ENCODE peak calls at places on chromosomes 13 and 19, in four cellular contexts. C, T, A and U are unnamed samples.
A peak's percentile ranks its signal among the peaks of the same experiment; 100 is the strongest.

GRCh38 chr13:98253526-98253925 is 76.5 kb upstream of the RNF113B start:
- DNase-seq in C (no peak), T (no peak), A (no peak), U (no peak)

GRCh38 chr13:111951982-111952565 is 114.9 kb upstream of the SOX1 start:
- DNase-seq in C (no peak), T (no peak), A (no peak), U (no peak)

GRCh38 chr19:46147166-46147740 is 785 bp upstream of the IGFL2 start:
- DNase-seq in C (no peak), T (no peak), A (no peak), U (no peak)

GRCh38 chr13:50928088-50928487 is 18.5 kb downstream of the RNASEH2B start:
- DNase-seq in C (no peak), T (no peak), A (no peak), U (no peak)

GRCh38 chr19:37914908-37915307 is 7.9 kb downstream of the SIPA1L3 start:
- DNase-seq in C (no peak), T (no peak), A (no peak), U (no peak)

GRCh38 chr13:46565808-46566750 is 13.1 kb downstream of the LRCH1 start:
- DNase-seq in C (no peak), T (no peak), A (no peak), U (no peak)

GRCh38 chr13:41007359-41008118 is 11.6 kb downstream of the ELF1 start:
- DNase-seq in C (no peak), T (no peak), A (peak; percentile 48), U (no peak)

GRCh38 chr19:5166262-5166661 is 174.3 kb downstream of the PTPRS start:
- DNase-seq in C (no peak), T (no peak), A (peak; percentile 66), U (no peak)

GRCh38 chr19:7533281-7533819 is 2.2 kb upstream of the PNPLA6 start:
- DNase-seq in C (no peak), T (peak; percentile 66), A (no peak), U (no peak)

GRCh38 chr19:39403331-39404312 is 3.0 kb upstream of the ZFP36 start:
- DNase-seq in C (peak; percentile 61), T (peak; percentile 75), A (no peak), U (no peak)

GRCh38 chr13:64051278-64051677 is 2635.6 kb upstream of the PCDH20 start:
- DNase-seq in C (no peak), T (no peak), A (no peak), U (no peak)

GRCh38 chr13:21074601-21075302 is 13.4 kb upstream of the LATS2 start:
- DNase-seq in C (no peak), T (no peak), A (no peak), U (no peak)

GRCh38 chr19:50199254-50199545 is 4.2 kb upstream of the MYH14 start:
- DNase-seq in C (no peak), T (no peak), A (no peak), U (no peak)

GRCh38 chr19:2475018-2475701 is 767 bp upstream of the GADD45B start:
- DNase-seq in C (peak; percentile 60), T (peak; percentile 55), A (no peak), U (peak; percentile 43)

GRCh38 chr13:89382986-89383385 is 1711.8 kb downstream of the SLITRK5 start:
- DNase-seq in C (no peak), T (no peak), A (no peak), U (no peak)

GRCh38 chr13:98540476-98540875 is 36.4 kb downstream of the STK24 start:
- DNase-seq in C (no peak), T (no peak), A (no peak), U (no peak)

GRCh38 chr13:48909088-48909389 is 66.7 kb upstream of the FNDC3A start:
- DNase-seq in C (no peak), T (no peak), A (no peak), U (no peak)

GRCh38 chr13:35994131-35994966 is 136.8 kb downstream of the DCLK1 start:
- DNase-seq in C (no peak), T (no peak), A (no peak), U (no peak)

GRCh38 chr13:24406524-24406923 is 97.1 kb downstream of the C1QTNF9 start:
- DNase-seq in C (no peak), T (no peak), A (no peak), U (no peak)

GRCh38 chr13:26220575-26220974 is 1.5 kb downstream of the RNF6 start:
- DNase-seq in C (no peak), T (no peak), A (no peak), U (no peak)

GRCh38 chr13:24092108-24092507 is 68.4 kb upstream of the SPATA13 start:
- DNase-seq in C (no peak), T (no peak), A (no peak), U (no peak)

GRCh38 chr19:18424890-18425514 is 5.8 kb downstream of the SSBP4 start:
- DNase-seq in C (no peak), T (no peak), A (no peak), U (no peak)

GRCh38 chr13:35832551-35832950 is 298.6 kb downstream of the DCLK1 start:
- DNase-seq in C (no peak), T (no peak), A (no peak), U (no peak)

GRCh38 chr13:106565127-106565775 is 2.7 kb downstream of the ARGLU1 start:
- DNase-seq in C (no peak), T (no peak), A (no peak), U (no peak)

GRCh38 chr13:106568225-106569003 is 477 bp upstream of the ARGLU1 start:
- DNase-seq in C (no peak), T (no peak), A (peak; percentile 35), U (no peak)

GRCh38 chr13:106569233-106570095 is 1.5 kb upstream of the ARGLU1 start:
- DNase-seq in C (no peak), T (no peak), A (no peak), U (no peak)

GRCh38 chr13:106566682-106567420 is 1.1 kb downstream of the ARGLU1 start:
- DNase-seq in C (no peak), T (peak; percentile 37), A (peak; percentile 32), U (peak; percentile 19)

GRCh38 chr13:106567421-106568224 is at the start of gene ARGLU1:
- DNase-seq in C (peak; percentile 76), T (peak; percentile 95), A (peak; percentile 78), U (peak; percentile 73)
- TF ChIP-seq ELF4 in C (no peak), T (no peak), A (no peak), U (no peak)

GRCh38 chr13:90416938-90417337 is 930.5 kb upstream of the MIR17HG start:
- DNase-seq in C (no peak), T (no peak), A (no peak), U (no peak)

GRCh38 chr13:90413548-90413947 is 933.9 kb upstream of the MIR17HG start:
- DNase-seq in C (no peak), T (no peak), A (no peak), U (no peak)

GRCh38 chr13:90414691-90415596 is 932.5 kb upstream of the MIR17HG start:
- DNase-seq in C (no peak), T (no peak), A (no peak), U (peak; percentile 35)

GRCh38 chr13:90415902-90416301 is 931.6 kb upstream of the MIR17HG start:
- DNase-seq in C (no peak), T (no peak), A (no peak), U (no peak)

DNA sequence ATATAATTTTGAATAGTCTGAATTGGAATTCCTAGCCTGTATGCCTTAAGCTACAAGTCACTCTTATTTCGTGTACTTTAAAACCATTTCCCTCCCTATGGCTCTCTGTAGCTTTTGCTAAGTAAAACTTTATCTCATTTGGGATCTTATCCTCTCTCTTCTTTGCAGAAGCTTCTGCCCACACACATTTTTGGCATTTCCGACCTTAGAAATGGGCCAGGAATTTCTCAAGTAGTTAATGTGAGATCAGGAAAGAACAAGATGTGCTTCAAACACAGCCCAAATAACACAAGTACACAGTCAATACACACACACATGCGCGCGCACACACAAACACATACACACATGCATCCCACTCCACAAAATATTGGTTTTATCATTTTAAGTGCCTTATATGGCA is 931.0 kb upstream of the MIR17HG start:
- DNase-seq in C (no peak), T (no peak), A (no peak), U (no peak)
- TF ChIP-seq ELF4 in C (no peak), T (no peak), A (no peak), U (no peak)

DNA sequence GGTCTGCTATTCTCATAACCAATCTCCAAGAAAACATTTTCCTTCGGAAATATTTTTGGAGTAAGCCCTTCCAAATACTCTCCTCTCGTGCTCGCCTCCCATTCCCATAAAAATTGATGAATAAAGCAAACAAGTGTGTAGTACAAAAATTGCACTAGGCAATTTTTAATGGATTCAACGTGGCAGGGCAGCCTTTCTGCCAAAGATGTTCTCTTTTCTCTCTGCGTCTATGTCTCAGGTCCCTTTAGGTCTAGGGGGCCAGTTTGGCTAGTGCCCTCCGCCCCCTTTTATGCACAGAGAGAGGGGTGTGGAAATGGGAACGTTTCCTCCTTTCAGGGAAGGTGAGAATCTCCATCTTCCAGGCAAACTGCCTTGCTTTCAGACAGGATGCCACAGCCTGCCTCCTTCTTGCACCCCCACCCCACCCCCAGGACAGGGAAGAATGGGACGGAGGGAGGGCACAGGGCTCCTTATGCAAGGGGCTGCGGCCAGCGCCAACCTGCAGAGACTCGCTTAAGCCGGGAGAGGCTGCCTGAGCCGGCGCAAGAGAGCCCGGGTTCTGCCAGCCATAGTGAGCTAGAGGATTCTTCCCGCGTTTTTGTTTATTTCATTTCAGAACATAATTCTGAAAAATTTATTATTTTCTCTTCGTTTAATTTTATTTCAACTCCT is 2.7 kb upstream of the ZIC2 start:
- DNase-seq in C (no peak), T (peak; percentile 92), A (no peak), U (no peak)
- TF ChIP-seq ELF4 in C (no peak), T (no peak), A (no peak), U (no peak)

GRCh38 chr19:58409010-58409790 is 751 bp downstream of the ZNF584 start:
- DNase-seq in C (no peak), T (peak; percentile 31), A (no peak), U (no peak)
- TF ChIP-seq ELF4 in C (no peak), T (no peak), A (no peak), U (no peak)

DNA sequence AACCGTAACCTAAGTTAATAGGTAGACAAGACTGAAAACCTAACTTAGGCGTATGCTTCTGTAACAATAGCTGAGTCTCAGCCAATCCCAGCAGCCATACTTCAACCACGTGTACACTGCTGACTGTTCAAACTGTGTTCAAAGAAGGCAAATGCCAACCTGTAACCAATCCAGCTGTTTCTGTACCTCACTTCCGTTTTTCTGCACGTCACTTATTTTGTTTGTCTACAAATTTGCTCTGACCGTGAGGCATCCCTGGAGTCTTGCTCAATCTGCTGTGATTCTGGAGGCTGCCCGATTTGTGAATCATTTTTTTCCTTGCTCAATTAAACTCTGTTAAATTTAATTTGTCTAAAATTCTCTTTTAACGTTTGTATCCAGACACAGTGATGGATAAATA is 59.2 kb downstream of the EDNRB start:
- DNase-seq in C (no peak), T (no peak), A (no peak), U (no peak)
- TF ChIP-seq ELF4 in C (no peak), T (no peak), A (no peak), U (no peak)

GRCh38 chr19:54335979-54336892 is 2.7 kb downstream of the LILRA4 start:
- DNase-seq in C (no peak), T (no peak), A (no peak), U (no peak)
- TF ChIP-seq ELF4 in C (no peak), T (no peak), A (no peak), U (no peak)

GRCh38 chr19:1017115-1017905 is 3.6 kb downstream of the TMEM259 start:
- DNase-seq in C (peak; percentile 83), T (no peak), A (no peak), U (no peak)

GRCh38 chr19:1016647-1017114 is 4.2 kb downstream of the TMEM259 start:
- DNase-seq in C (no peak), T (no peak), A (no peak), U (no peak)

GRCh38 chr19:1018932-1019615 is 1.8 kb downstream of the TMEM259 start:
- DNase-seq in C (no peak), T (no peak), A (no peak), U (no peak)

GRCh38 chr19:1018393-1018792 is 2.5 kb downstream of the TMEM259 start:
- DNase-seq in C (no peak), T (no peak), A (no peak), U (no peak)

GRCh38 chr19:1017906-1018305 is 3.0 kb downstream of the TMEM259 start:
- DNase-seq in C (no peak), T (no peak), A (no peak), U (no peak)
- TF ChIP-seq ELF4 in C (no peak), T (no peak), A (no peak), U (no peak)